ENCODE peak calls at places on chromosome 9, in seven cellular contexts. K is A673, G is lung, H is PC-3, L is heart right ventricle, T is A549, E is fibroblast of lung. R is an unnamed sample.

GRCh38 chr9:79233542-79233941 is 338.2 kb upstream of the TLE4 start:
- DNase-seq in L (no peak), T (peak), H (peak), E (peak), K (peak), G (no peak), R (peak)

GRCh38 chr9:78713746-78714405 is 417.0 kb downstream of the PSAT1 start:
- DNase-seq in K (peak), H (no peak), T (no peak), E (no peak), G (no peak), L (no peak), R (no peak)

GRCh38 chr9:70172532-70172931 is 86.2 kb upstream of the SMC5 start:
- DNase-seq in H (no peak), K (no peak), E (no peak), G (no peak), T (no peak), L (no peak), R (no peak)

GRCh38 chr9:134575103-134575816 is 66.3 kb upstream of the COL5A1 start:
- DNase-seq in E (no peak), L (no peak), G (peak), K (no peak), H (no peak), T (no peak), R (no peak)

GRCh38 chr9:136512651-136513066 is 29.8 kb upstream of the SEC16A start:
- DNase-seq in K (no peak), H (no peak), G (no peak), E (no peak), L (no peak), T (no peak), R (no peak)

GRCh38 chr9:14652729-14653377 is 40.4 kb downstream of the ZDHHC21 start:
- DNase-seq in T (peak), K (peak), H (peak), E (peak), G (no peak), L (no peak), R (no peak)

GRCh38 chr9:115781361-115781760 is 372.2 kb upstream of the PAPPA start:
- DNase-seq in H (peak), E (no peak), K (no peak), G (no peak), T (no peak), L (no peak), R (no peak)

GRCh38 chr9:124271660-124272059 is 13.9 kb downstream of the NEK6 start:
- DNase-seq in E (no peak), H (no peak), T (no peak), K (no peak), G (no peak), L (no peak), R (no peak)

GRCh38 chr9:135939351-135940265 is 21.6 kb downstream of the UBAC1 start:
- DNase-seq in K (no peak), T (no peak), L (no peak), E (no peak), G (no peak), H (no peak), R (no peak)

GRCh38 chr9:89770779-89771178 is 166.0 kb downstream of the GADD45G start:
- DNase-seq in E (no peak), G (no peak), H (no peak), K (no peak), T (no peak), L (peak), R (no peak)

GRCh38 chr9:3177921-3178320 is 334.0 kb upstream of the PUM3 start:
- DNase-seq in L (no peak), T (no peak), K (no peak), H (no peak), E (no peak), G (no peak), R (no peak)

GRCh38 chr9:91690540-91691249 is 259.3 kb downstream of the ROR2 start:
- DNase-seq in K (no peak), L (no peak), E (no peak), T (no peak), G (no peak), H (no peak), R (no peak)

GRCh38 chr9:128792134-128792533 is 5.1 kb downstream of the TBC1D13 start:
- DNase-seq in K (no peak), L (no peak), T (no peak), E (no peak), G (no peak), H (no peak), R (no peak)

GRCh38 chr9:120372040-120372439 is 207.9 kb downstream of the CDK5RAP2 start:
- DNase-seq in E (no peak), K (no peak), G (no peak), L (no peak), T (no peak), H (no peak), R (no peak)

GRCh38 chr9:25742241-25742640 is 64.0 kb upstream of the TUSC1 start:
- DNase-seq in H (no peak), T (peak), L (no peak), K (no peak), G (no peak), E (no peak), R (no peak)

GRCh38 chr9:33719581-33720374 is 75.6 kb upstream of the PRSS3 start:
- DNase-seq in K (peak), E (no peak), G (no peak), T (peak), H (peak), L (no peak), R (peak)

GRCh38 chr9:2407450-2407849 is 214.1 kb upstream of the VLDLR start:
- DNase-seq in T (no peak), E (no peak), L (no peak), H (no peak), G (no peak), K (no peak), R (no peak)

GRCh38 chr9:99966720-99967119 is 60.3 kb downstream of the STX17 start:
- DNase-seq in H (peak), G (no peak), K (no peak), E (peak), T (peak), L (no peak), R (no peak)

GRCh38 chr9:6567140-6567591 is 78.4 kb downstream of the GLDC start:
- DNase-seq in L (no peak), G (no peak), T (peak), H (peak), E (peak), K (no peak), R (no peak)

GRCh38 chr9:13750061-13750460 is 470.6 kb upstream of the MPDZ start:
- DNase-seq in G (no peak), H (peak), T (no peak), K (no peak), L (no peak), E (peak), R (no peak)

GRCh38 chr9:119853126-119853525 is 483.9 kb upstream of the BRINP1 start:
- DNase-seq in G (no peak), H (peak), K (no peak), E (no peak), T (no peak), L (no peak), R (no peak)

GRCh38 chr9:134058716-134059115 is 9.1 kb downstream of the BRD3 start:
- DNase-seq in H (peak), G (no peak), K (no peak), L (no peak), T (no peak), E (no peak), R (no peak)

GRCh38 chr9:83231039-83231438 is 168.1 kb upstream of the RASEF start:
- DNase-seq in L (no peak), H (no peak), E (peak), G (no peak), K (no peak), T (no peak), R (no peak)

GRCh38 chr9:87518702-87519335 is 21.2 kb downstream of the DAPK1 start:
- DNase-seq in H (no peak), K (peak), L (peak), T (no peak), G (peak), E (peak), R (no peak)

GRCh38 chr9:97938081-97938644 is at the start of gene HEMGN:
- DNase-seq in E (no peak), K (no peak), G (no peak), H (no peak), T (no peak), L (no peak), R (no peak)

GRCh38 chr9:36717276-36717675 is 144.6 kb downstream of the MELK start:
- DNase-seq in H (no peak), G (no peak), E (no peak), T (no peak), K (peak), L (no peak), R (no peak)

GRCh38 chr9:126678989-126679388 is 65.3 kb downstream of the LMX1B start:
- DNase-seq in E (no peak), G (no peak), H (no peak), L (no peak), K (no peak), T (no peak), R (no peak)

GRCh38 chr9:268616-269015 is 54.0 kb downstream of the DOCK8 start:
- DNase-seq in G (no peak), K (no peak), L (no peak), H (no peak), T (no peak), E (no peak), R (no peak)

GRCh38 chr9:133758228-133758627 is 20.1 kb upstream of the SARDH start:
- DNase-seq in E (no peak), G (no peak), T (no peak), H (no peak), K (no peak), L (no peak), R (no peak)

GRCh38 chr9:35618854-35619799 is 914 bp upstream of the CD72 start:
- DNase-seq in G (no peak), K (no peak), T (no peak), H (no peak), E (peak), L (no peak), R (no peak)

GRCh38 chr9:136686534-136686793 is 793 bp downstream of the AGPAT2 start:
- DNase-seq in H (no peak), K (no peak), E (no peak), T (no peak), G (no peak), L (no peak), R (no peak)

GRCh38 chr9:110048976-110049698 is 158.8 kb downstream of the C9orf152 start:
- DNase-seq in L (peak), E (peak), G (peak), T (no peak), K (no peak), H (peak), R (peak)

GRCh38 chr9:104747245-104747564 is 278 bp upstream of the NIPSNAP3A start:
- DNase-seq in T (no peak), G (no peak), H (peak), E (no peak), L (no peak), K (no peak), R (no peak)

GRCh38 chr9:70517926-70518325 is 103.5 kb upstream of the KLF9 start:
- DNase-seq in H (no peak), E (no peak), G (no peak), K (no peak), L (no peak), T (no peak), R (no peak)

GRCh38 chr9:69089491-69089890 is 53.9 kb downstream of the FXN start:
- DNase-seq in K (no peak), T (no peak), G (no peak), H (no peak), E (no peak), L (no peak), R (no peak)

GRCh38 chr9:106758911-106759310 is 104.1 kb upstream of the ZNF462 start:
- DNase-seq in L (no peak), G (no peak), E (no peak), H (peak), K (no peak), T (no peak), R (no peak)

DNA sequence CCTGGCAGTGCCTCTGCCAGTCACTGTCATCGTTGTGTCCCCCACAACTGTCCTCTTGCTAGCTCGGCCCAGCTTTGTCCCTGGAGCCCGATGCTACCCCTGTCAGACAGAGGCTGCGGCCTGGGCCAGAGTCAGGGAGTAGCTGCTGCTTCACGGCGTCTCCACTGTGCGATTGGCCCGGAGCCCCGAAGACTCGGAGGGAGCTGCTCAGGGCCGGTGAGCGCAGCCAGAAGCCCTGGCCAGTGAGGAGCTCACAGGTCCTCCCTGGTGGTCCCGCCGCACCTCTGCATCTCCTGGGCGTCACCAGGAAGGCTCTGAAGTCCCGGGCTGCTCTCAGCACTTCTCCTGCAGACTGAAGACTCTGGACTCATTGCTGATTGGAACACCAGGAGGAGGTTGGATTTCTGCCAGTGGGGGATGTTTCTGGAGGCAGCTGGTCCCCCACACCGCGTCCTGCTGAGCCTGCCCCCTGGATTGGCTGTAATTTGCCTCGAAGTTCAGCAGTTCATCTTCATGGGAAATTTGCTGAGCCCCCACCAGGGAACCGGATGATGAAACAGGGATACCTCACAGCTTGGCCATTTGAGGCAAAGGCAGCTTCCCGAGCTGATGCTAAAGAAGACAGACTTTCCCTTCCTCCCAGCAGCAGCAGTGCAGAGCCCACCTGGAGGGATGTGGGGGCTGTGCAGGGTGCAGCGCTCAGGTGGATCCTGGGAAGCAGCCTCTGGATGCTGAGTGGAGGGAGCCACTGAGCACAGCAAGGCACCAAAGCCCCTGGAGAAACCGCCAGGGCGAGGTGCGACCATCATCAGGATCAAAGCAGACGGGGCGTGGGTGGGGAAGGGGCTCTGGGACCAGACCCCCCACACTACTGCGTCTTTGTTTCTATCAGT is 45.6 kb downstream of the USP20 start:
- DNase-seq in H (no peak), K (peak), L (no peak), E (peak), T (no peak), G (no peak), R (no peak)
- TF ChIP-seq CTCF in H (no peak), K (no peak), L (no peak), E (no peak), T (no peak), G (no peak), R (no peak)

GRCh38 chr9:94082956-94083355 is 1.3 kb upstream of the PTPDC1 start:
- DNase-seq in H (no peak), T (no peak), K (no peak), G (peak), L (no peak), E (peak), R (no peak)

GRCh38 chr9:94082553-94082952 is 1.7 kb upstream of the PTPDC1 start:
- DNase-seq in K (no peak), H (no peak), T (no peak), G (no peak), E (no peak), L (no peak), R (no peak)

GRCh38 chr9:94081864-94082468 is 2.3 kb upstream of the PTPDC1 start:
- DNase-seq in T (no peak), G (no peak), H (no peak), L (no peak), K (no peak), E (no peak), R (no peak)

GRCh38 chr9:94084314-94084713 is at the start of gene PTPDC1:
- DNase-seq in K (peak), H (no peak), T (peak), G (no peak), E (peak), L (peak), R (no peak)

GRCh38 chr9:94083384-94083783 is 880 bp upstream of the PTPDC1 start:
- DNase-seq in T (no peak), G (no peak), E (no peak), L (no peak), K (no peak), H (no peak), R (no peak)
- H3K27ac ChIP-seq in T (no peak), G (peak), E (no peak), L (peak), K (no peak), H (no peak), R (no peak)

DNA sequence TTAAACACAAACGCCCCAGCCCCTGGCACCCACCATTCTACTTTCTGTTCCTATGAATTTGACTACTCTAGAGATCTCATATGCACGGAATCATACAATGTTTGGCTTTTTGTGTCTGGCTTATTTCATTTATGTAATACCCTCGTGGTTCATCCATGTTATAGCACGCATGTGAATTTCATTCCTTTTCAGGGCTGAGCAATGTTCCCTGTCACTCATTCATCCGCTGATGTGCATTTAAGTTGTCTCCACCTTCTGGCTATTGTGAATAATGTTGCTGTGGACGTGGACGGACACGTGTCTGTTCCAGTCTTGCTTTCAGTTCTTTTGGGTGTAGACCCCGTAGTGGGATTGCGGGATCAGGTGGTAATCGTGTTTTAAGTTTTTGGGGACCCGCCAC is 79.9 kb upstream of the BARHL1 start:
- DNase-seq in K (no peak), T (no peak), L (no peak), G (no peak), H (no peak), E (no peak), R (no peak)
- TF ChIP-seq CTCF in K (no peak), T (no peak), L (no peak), G (no peak), H (no peak), E (no peak), R (no peak)

DNA sequence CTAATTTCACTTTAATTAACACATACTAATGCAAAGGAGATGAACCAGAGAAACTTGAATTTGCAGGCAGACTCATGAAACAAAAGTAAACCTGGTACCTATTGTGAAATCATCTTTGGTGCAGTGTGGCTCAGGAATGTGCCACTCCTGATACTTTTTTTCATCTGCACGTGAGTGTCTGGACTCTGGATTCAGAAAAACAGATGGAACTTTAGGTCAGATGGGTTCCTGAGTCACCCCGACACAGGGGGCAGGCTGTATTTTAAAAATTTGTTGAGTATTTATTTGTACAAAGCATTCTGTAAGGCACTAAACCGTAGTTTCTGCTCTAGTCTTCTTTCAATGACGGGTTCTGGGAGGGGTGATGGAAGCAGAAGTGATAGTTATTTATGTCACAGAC is 52.2 kb upstream of the TUT7 start:
- DNase-seq in L (no peak), H (peak), T (peak), G (no peak), K (no peak), E (peak), R (no peak)
- H3K27ac ChIP-seq in L (no peak), H (peak), T (peak), G (no peak), K (no peak), E (peak), R (no peak)

GRCh38 chr9:38392235-38393127 is at the start of gene ALDH1B1:
- DNase-seq in G (peak), E (peak), K (peak), T (peak), H (peak), L (peak), R (peak)
- TF ChIP-seq CTCF in G (no peak), E (peak), K (peak), T (peak), H (peak), L (peak), R (peak)

GRCh38 chr9:81022177-81022576 is 667.2 kb downstream of the TLE1 start:
- DNase-seq in T (no peak), E (peak), G (no peak), L (no peak), H (no peak), K (no peak), R (no peak)
- H3K27ac ChIP-seq in T (no peak), E (no peak), G (no peak), L (no peak), H (no peak), K (no peak), R (no peak)

GRCh38 chr9:95089257-95089873 is 228.1 kb downstream of the FANCC start:
- DNase-seq in E (no peak), K (no peak), T (peak), L (no peak), G (no peak), H (no peak), R (no peak)

GRCh38 chr9:95086564-95086955 is 230.9 kb downstream of the FANCC start:
- DNase-seq in E (no peak), L (no peak), T (no peak), G (no peak), H (no peak), K (no peak), R (no peak)

GRCh38 chr9:95088421-95089161 is 228.9 kb downstream of the FANCC start:
- DNase-seq in K (no peak), G (no peak), E (no peak), T (no peak), L (no peak), H (no peak), R (no peak)

GRCh38 chr9:95085861-95086563 is 231.5 kb downstream of the FANCC start:
- DNase-seq in T (no peak), H (no peak), G (no peak), K (no peak), E (no peak), L (peak), R (no peak)

GRCh38 chr9:95087659-95088242 is 229.8 kb downstream of the FANCC start:
- DNase-seq in E (no peak), T (peak), H (peak), G (no peak), L (no peak), K (no peak), R (no peak)
- TF ChIP-seq CTCF in E (peak), T (peak), H (peak), G (no peak), L (no peak), K (peak), R (peak)